ENCODE peak calls at places on chromosomes 12 and 14, in eight cellular contexts. X, S, D, W, E, L, R and I are unnamed samples.

GRCh38 chr12:76621582-76622024 is 62.0 kb upstream of the OSBPL8 start:
- DNase-seq in L (peak), W (peak), D (peak), X (peak), S (peak), E (peak), R (peak), I (peak)

GRCh38 chr12:69385038-69385437 is 25.5 kb downstream of the YEATS4 start:
- DNase-seq in R (no peak), E (no peak), W (peak), D (no peak), S (no peak), L (no peak), X (no peak), I (no peak)

GRCh38 chr14:90547968-90548367 is 151.1 kb downstream of the CALM1 start:
- DNase-seq in R (no peak), S (no peak), W (no peak), X (no peak), D (no peak), L (no peak), E (no peak), I (no peak)

GRCh38 chr14:75806247-75806876 is 145.3 kb downstream of the TTLL5 start:
- DNase-seq in E (no peak), X (no peak), S (no peak), L (no peak), R (no peak), W (peak), D (no peak), I (no peak)

GRCh38 chr12:93982847-93983315 is 165.5 kb upstream of the PLXNC1 start:
- DNase-seq in R (no peak), W (peak), E (no peak), X (peak), D (no peak), L (no peak), S (peak), I (peak)

GRCh38 chr14:30283822-30284446 is 275.0 kb upstream of the G2E3 start:
- DNase-seq in R (no peak), D (no peak), S (peak), E (peak), W (peak), X (peak), L (no peak), I (no peak)

GRCh38 chr12:71799105-71799504 is 40.5 kb upstream of the TBC1D15 start:
- DNase-seq in E (peak), D (no peak), L (no peak), X (no peak), W (peak), S (no peak), R (no peak), I (no peak)

GRCh38 chr14:36167431-36167830 is 9.1 kb downstream of the PTCSC3 start:
- DNase-seq in L (no peak), D (no peak), R (no peak), X (no peak), W (no peak), E (no peak), S (no peak), I (no peak)

GRCh38 chr14:71362920-71363584 is 455.8 kb downstream of the PCNX1 start:
- DNase-seq in W (no peak), R (no peak), X (no peak), L (no peak), D (no peak), E (no peak), S (peak), I (no peak)

GRCh38 chr14:64937821-64938193 is 4.7 kb downstream of the GPX2 start:
- DNase-seq in R (peak), S (no peak), E (no peak), D (no peak), X (peak), L (no peak), W (no peak), I (no peak)

GRCh38 chr14:65128096-65128495 is 25.8 kb upstream of the MAX start:
- DNase-seq in D (no peak), S (no peak), L (no peak), W (no peak), R (no peak), X (no peak), E (no peak), I (no peak)

GRCh38 chr12:124750787-124751471 is 112.7 kb downstream of the SCARB1 start:
- DNase-seq in D (no peak), S (peak), L (no peak), W (no peak), X (peak), R (no peak), E (no peak), I (no peak)
- TF ChIP-seq CTCF in D (no peak), S (peak), L (no peak), W (no peak), X (peak), R (no peak), E (peak), I (peak)

GRCh38 chr14:77580964-77581505 is 35.4 kb downstream of the SPTLC2 start:
- DNase-seq in L (no peak), R (peak), S (no peak), X (no peak), E (peak), D (no peak), W (no peak), I (no peak)
- H3K4me3 ChIP-seq in L (peak), R (no peak), S (no peak), X (no peak), E (peak), D (no peak), W (no peak), I (no peak)

GRCh38 chr14:24310666-24311604 is at the start of gene LTB4R:
- DNase-seq in S (no peak), R (no peak), W (peak), D (peak), X (no peak), E (peak), L (no peak), I (peak)
- TF ChIP-seq CTCF in S (no peak), R (no peak), W (no peak), D (peak), X (no peak), E (peak), L (peak), I (peak)

GRCh38 chr12:57899010-57899662 is 42.2 kb upstream of the ATP23 start:
- DNase-seq in E (no peak), S (no peak), W (peak), R (no peak), D (peak), L (no peak), X (no peak), I (no peak)
- H3K4me3 ChIP-seq in E (no peak), S (no peak), W (no peak), R (no peak), D (no peak), L (peak), X (no peak), I (no peak)

GRCh38 chr12:95439578-95440230 is 34.2 kb upstream of the METAP2 start:
- DNase-seq in D (no peak), W (no peak), L (no peak), X (no peak), S (no peak), E (no peak), R (no peak), I (no peak)
- TF ChIP-seq CTCF in D (no peak), W (no peak), L (no peak), X (no peak), S (no peak), E (no peak), R (no peak), I (no peak)

DNA sequence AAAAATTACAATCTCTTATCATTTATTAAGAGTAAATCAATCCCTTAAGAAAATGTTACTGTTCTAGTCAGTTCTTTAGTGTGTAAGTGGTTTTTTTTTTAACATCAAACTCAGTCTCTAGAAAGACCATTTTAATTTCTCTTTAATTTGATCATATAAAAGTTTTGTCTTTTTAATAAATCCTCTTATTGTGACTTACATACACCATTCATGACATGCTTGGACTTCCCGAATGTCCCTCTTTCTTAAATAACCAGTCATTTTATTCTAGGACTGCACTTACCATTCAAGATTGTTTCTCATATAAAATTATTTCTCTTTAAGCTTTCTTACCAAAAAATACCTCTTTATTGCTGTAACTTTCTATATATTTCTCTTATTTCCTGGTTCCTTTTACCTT is 60.8 kb upstream of the EVL start:
- DNase-seq in S (no peak), R (no peak), D (no peak), X (peak), E (no peak), W (no peak), L (no peak), I (no peak)
- H3K4me3 ChIP-seq in S (no peak), R (no peak), D (no peak), X (no peak), E (no peak), W (no peak), L (no peak), I (no peak)

DNA sequence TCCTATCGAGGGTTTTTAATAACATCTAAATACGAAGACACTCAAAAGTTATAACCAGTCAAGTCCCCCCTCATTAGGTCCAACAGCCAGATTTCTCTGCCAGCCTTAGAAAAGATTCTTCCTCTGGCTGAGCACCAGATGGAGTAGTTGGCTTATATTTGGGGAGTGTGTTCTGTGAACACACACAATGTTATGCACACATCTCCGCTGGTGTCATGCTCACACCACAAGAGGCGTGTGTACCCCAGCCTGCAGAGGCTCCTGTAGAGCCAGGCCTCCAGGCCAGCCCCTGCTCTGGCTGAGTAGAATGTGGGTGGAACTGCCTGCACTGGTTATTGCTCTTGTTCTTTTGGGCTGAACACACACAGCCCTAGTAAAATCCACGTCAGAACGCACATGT is 64.0 kb downstream of the PIWIL1 start:
- DNase-seq in L (no peak), S (peak), D (no peak), R (no peak), E (peak), W (no peak), X (peak), I (no peak)
- TF ChIP-seq CTCF in L (no peak), S (peak), D (no peak), R (no peak), E (peak), W (no peak), X (peak), I (no peak)

GRCh38 chr12:114397978-114398881 is 7.7 kb downstream of the TBX5 start:
- DNase-seq in X (no peak), S (no peak), W (no peak), L (no peak), D (no peak), E (no peak), R (no peak), I (no peak)

GRCh38 chr12:114396869-114397719 is 8.8 kb downstream of the TBX5 start:
- DNase-seq in D (no peak), E (no peak), L (no peak), W (no peak), X (no peak), R (no peak), S (no peak), I (no peak)

GRCh38 chr12:114393569-114393968 is 12.4 kb downstream of the TBX5 start:
- DNase-seq in D (no peak), E (no peak), S (no peak), X (no peak), W (no peak), L (no peak), R (no peak), I (no peak)

GRCh38 chr12:114396153-114396868 is 9.6 kb downstream of the TBX5 start:
- DNase-seq in W (no peak), X (no peak), S (no peak), R (no peak), E (no peak), D (no peak), L (no peak), I (no peak)

GRCh38 chr12:114395755-114396152 is 10.2 kb downstream of the TBX5 start:
- DNase-seq in D (no peak), E (no peak), S (no peak), W (peak), X (no peak), L (no peak), R (no peak), I (no peak)
- H3K4me3 ChIP-seq in D (peak), E (no peak), S (no peak), W (no peak), X (no peak), L (no peak), R (no peak), I (no peak)